ENCODE peak calls at places on chromosomes 7 and 10, in seven cellular contexts. Y is SJCRH30; L is Daoy; G is H9; O is left cardiac atrium; S is activated T-helper 1 cell treated with anti-CD3 and anti-CD28 coated beads, Interleukin-2, amount 50 U/mL, for 16 hours; M is ecto neural progenitor cell. H is an unnamed sample.

GRCh38 chr10:72637398-72637857 is 11.5 kb upstream of the MICU1 start:
- DNase-seq in O (peak; percentile 59), Y (no peak), G (no peak), L (peak; percentile 61), M (no peak), S (no peak), H (peak; percentile 66)

GRCh38 chr7:133572853-133573252 is 320.0 kb downstream of the EXOC4 start:
- DNase-seq in Y (no peak), S (no peak), L (no peak), O (no peak), G (no peak), M (no peak), H (no peak)

GRCh38 chr7:101947899-101948298 is 130.5 kb downstream of the CUX1 start:
- DNase-seq in S (no peak), M (no peak), L (peak; percentile 42), O (peak; percentile 85), G (no peak), Y (no peak), H (peak; percentile 43)

GRCh38 chr7:66099232-66099550 is 15.5 kb upstream of the CRCP start:
- DNase-seq in O (no peak), L (no peak), G (no peak), M (no peak), Y (no peak), S (no peak), H (no peak)

GRCh38 chr10:112526906-112527305 is 79.9 kb downstream of the VTI1A start:
- DNase-seq in M (peak; percentile 72), G (peak; percentile 49), O (no peak), Y (no peak), S (no peak), L (no peak), H (no peak)

GRCh38 chr10:103843854-103844567 is 11.4 kb downstream of the SH3PXD2A start:
- DNase-seq in G (no peak), O (peak; percentile 58), Y (no peak), L (no peak), S (no peak), M (no peak), H (no peak)

GRCh38 chr10:121070257-121070656 is 219.1 kb downstream of the WDR11 start:
- DNase-seq in L (no peak), M (no peak), S (no peak), O (no peak), G (peak; percentile 55), Y (peak; percentile 68), H (peak; percentile 9)

GRCh38 chr10:70982443-70982842 is 94.1 kb upstream of the PCBD1 start:
- DNase-seq in G (no peak), Y (no peak), O (no peak), L (no peak), M (no peak), S (no peak), H (no peak)

GRCh38 chr7:93693796-93694195 is 119.3 kb upstream of the CALCR start:
- DNase-seq in L (no peak), S (no peak), O (no peak), Y (no peak), M (no peak), G (no peak), H (no peak)

GRCh38 chr10:103510791-103511757 is 17.6 kb downstream of the NEURL1 start:
- DNase-seq in M (peak; percentile 22), G (peak; percentile 10), S (no peak), O (no peak), L (no peak), Y (no peak), H (no peak)

GRCh38 chr7:34064511-34065158 is 159.3 kb downstream of the BMPER start:
- DNase-seq in M (no peak), Y (no peak), L (no peak), O (no peak), G (no peak), S (no peak), H (no peak)

GRCh38 chr7:40944981-40945585 is 757.8 kb downstream of the INHBA start:
- DNase-seq in O (no peak), L (no peak), Y (peak; percentile 13), S (no peak), M (no peak), G (no peak), H (no peak)

GRCh38 chr10:48289652-48290238 is 15.2 kb upstream of the FRMPD2 start:
- DNase-seq in L (peak; percentile 49), O (peak; percentile 55), M (peak; percentile 68), G (peak; percentile 82), S (no peak), Y (peak; percentile 65), H (peak; percentile 83)

GRCh38 chr7:13915891-13916290 is 73.6 kb downstream of the ETV1 start:
- DNase-seq in G (no peak), O (no peak), L (no peak), Y (no peak), M (no peak), S (no peak), H (no peak)

GRCh38 chr7:40519009-40519408 is 384.2 kb downstream of the SUGCT start:
- DNase-seq in L (no peak), G (no peak), S (no peak), Y (no peak), M (no peak), O (no peak), H (no peak)